ENCODE peak calls at places on chromosome 3, in six cellular contexts. S, Q, D, V, E and T are unnamed samples. For H3K36me3, the result is how much of the 10 kb centered on the place peaks cover.

GRCh38 chr3:133384331-133385027 is 15.4 kb upstream of the BFSP2 start:
- DNase-seq in Q (peak), E (peak), V (peak), S (peak), D (peak), T (peak)

GRCh38 chr3:32414527-32415202 is 23.0 kb downstream of the CMTM7 start:
- DNase-seq in Q (peak), E (no peak), V (peak), S (no peak), D (no peak), T (no peak)

GRCh38 chr3:179098388-179099077 is 26.9 kb upstream of the ZMAT3 start:
- DNase-seq in Q (no peak), D (no peak), V (peak), S (peak), E (no peak), T (no peak)

GRCh38 chr3:56157693-56158092 is 310.6 kb downstream of the ERC2 start:
- DNase-seq in D (no peak), Q (peak), V (peak), E (peak), S (peak), T (no peak)

GRCh38 chr3:153051427-153052095 is 110.5 kb upstream of the RAP2B start:
- DNase-seq in Q (no peak), E (no peak), V (peak), S (peak), D (no peak), T (no peak)

GRCh38 chr3:46853441-46854410 is 9.5 kb downstream of the MYL3 start:
- DNase-seq in D (peak), Q (no peak), S (peak), V (no peak), E (no peak), T (peak)

GRCh38 chr3:61667417-61668213 is 106.2 kb downstream of the PTPRG start:
- DNase-seq in E (no peak), S (peak), V (peak), D (no peak), Q (peak), T (no peak)

GRCh38 chr3:183508818-183509217 is 46.7 kb downstream of the KLHL6 start:
- DNase-seq in E (no peak), S (no peak), D (no peak), V (no peak), Q (no peak), T (no peak)

GRCh38 chr3:28039234-28039633 is 202.2 kb upstream of the CMC1 start:
- DNase-seq in E (no peak), V (no peak), D (no peak), S (no peak), Q (no peak), T (no peak)

GRCh38 chr3:13419356-13420050 is 619 bp downstream of the NUP210 start:
- DNase-seq in Q (peak), D (peak), V (no peak), E (no peak), S (peak), T (peak)

GRCh38 chr3:170171563-170171962 is 10.0 kb downstream of the PHC3 start:
- DNase-seq in E (no peak), D (no peak), V (no peak), Q (peak), S (no peak), T (no peak)

GRCh38 chr3:31639828-31640227 is 107.1 kb downstream of the STT3B start:
- DNase-seq in V (no peak), Q (no peak), D (no peak), S (no peak), E (no peak), T (no peak)

GRCh38 chr3:111765136-111765535 is 93.9 kb upstream of the PHLDB2 start:
- DNase-seq in V (no peak), D (no peak), E (no peak), S (no peak), Q (no peak), T (no peak)

GRCh38 chr3:113275876-113276580 is 64.7 kb downstream of the BOC start:
- DNase-seq in D (peak), E (peak), S (peak), V (peak), Q (peak), T (no peak)

GRCh38 chr3:117433439-117433838 is 723.9 kb downstream of the TUSC7 start:
- DNase-seq in Q (no peak), V (no peak), D (no peak), E (no peak), S (no peak), T (no peak)

GRCh38 chr3:141680620-141681389 is 57.3 kb upstream of the RNF7 start:
- DNase-seq in D (peak), V (peak), E (no peak), S (no peak), Q (no peak), T (no peak)

GRCh38 chr3:12400795-12401194 is 83.5 kb upstream of the TSEN2 start:
- DNase-seq in D (no peak), E (no peak), Q (no peak), S (no peak), V (peak), T (no peak)

GRCh38 chr3:131655076-131655685 is 152.4 kb upstream of the MRPL3 start:
- DNase-seq in S (no peak), D (no peak), Q (no peak), E (no peak), V (no peak), T (no peak)

GRCh38 chr3:197598404-197598980 is 42.7 kb upstream of the BDH1 start:
- DNase-seq in D (no peak), V (no peak), S (no peak), E (no peak), Q (no peak), T (no peak)

GRCh38 chr3:73621388-73621787 is 3.4 kb downstream of the PDZRN3 start:
- DNase-seq in D (no peak), V (no peak), S (no peak), E (no peak), Q (no peak), T (no peak)

GRCh38 chr3:179544981-179545645 is 17.6 kb upstream of the ACTL6A start:
- DNase-seq in V (peak), E (no peak), D (no peak), Q (no peak), S (peak), T (no peak)

GRCh38 chr3:113441051-113441770 is at the start of gene CFAP44:
- DNase-seq in Q (no peak), S (peak), V (peak), D (peak), E (peak), T (peak)

GRCh38 chr3:69785769-69786311 is 46.6 kb downstream of the MITF start:
- DNase-seq in V (no peak), S (no peak), Q (no peak), D (no peak), E (no peak), T (no peak)

GRCh38 chr3:140187648-140188221 is 252.8 kb downstream of the CLSTN2 start:
- DNase-seq in E (no peak), V (no peak), S (no peak), Q (no peak), D (no peak), T (no peak)

GRCh38 chr3:45948409-45948808 is 5.1 kb downstream of the CXCR6 start:
- DNase-seq in V (peak), D (no peak), Q (no peak), S (peak), E (no peak), T (no peak)

GRCh38 chr3:9729419-9729818 is 2.1 kb upstream of the BRPF1 start:
- DNase-seq in V (no peak), E (no peak), Q (no peak), D (no peak), S (no peak), T (no peak)

GRCh38 chr3:10753964-10754363 is 62.1 kb upstream of the SLC6A11 start:
- DNase-seq in E (no peak), V (peak), Q (peak), D (peak), S (peak), T (no peak)

GRCh38 chr3:194275231-194275671 is 75.9 kb downstream of the CPN2 start:
- DNase-seq in S (peak), Q (no peak), V (no peak), D (no peak), E (peak), T (peak)

GRCh38 chr3:149971403-149972075 is 844 bp upstream of the PFN2 start:
- DNase-seq in E (peak), V (no peak), D (no peak), Q (peak), S (no peak), T (peak)

GRCh38 chr3:151196441-151196840 is 6.6 kb downstream of the GPR171 start:
- DNase-seq in Q (no peak), S (no peak), V (no peak), D (no peak), E (no peak), T (no peak)

GRCh38 chr3:99577160-99577559 is 61.2 kb upstream of the COL8A1 start:
- DNase-seq in D (no peak), Q (no peak), S (peak), V (peak), E (no peak), T (no peak)

GRCh38 chr3:61927332-61927731 is 366.0 kb downstream of the PTPRG start:
- DNase-seq in D (peak), S (peak), V (peak), Q (no peak), E (peak), T (no peak)

GRCh38 chr3:126389112-126389791 is 5.5 kb upstream of the CFAP100 start:
- DNase-seq in D (peak), Q (peak), V (peak), S (peak), E (peak), T (peak)

GRCh38 chr3:167109746-167110145 is 270.4 kb downstream of the ZBBX start:
- DNase-seq in D (no peak), V (no peak), Q (no peak), S (no peak), E (no peak), T (no peak)

GRCh38 chr3:621714-622113 is 425.2 kb downstream of the CHL1 start:
- DNase-seq in S (no peak), E (no peak), Q (no peak), V (no peak), D (no peak), T (no peak)

GRCh38 chr3:197465996-197466549 is 89.7 kb downstream of the BDH1 start:
- DNase-seq in Q (no peak), E (no peak), D (no peak), S (no peak), V (peak), T (peak)

GRCh38 chr3:110944782-110945181 is 126.8 kb upstream of the NECTIN3 start:
- DNase-seq in Q (no peak), E (no peak), D (no peak), V (no peak), S (no peak), T (no peak)

GRCh38 chr3:47016934-47017435 is 37.5 kb downstream of the NBEAL2 start:
- DNase-seq in Q (no peak), E (no peak), S (peak), D (no peak), V (peak), T (no peak)

GRCh38 chr3:113035387-113035982 is 44.7 kb downstream of the GTPBP8 start:
- DNase-seq in V (peak), E (peak), D (no peak), Q (peak), S (peak), T (no peak)

GRCh38 chr3:49844464-49845183 is 11.7 kb downstream of the TRAIP start:
- DNase-seq in V (no peak), E (no peak), D (no peak), Q (no peak), S (peak), T (no peak)

GRCh38 chr3:41711656-41712055 is 250.2 kb downstream of the ULK4 start:
- DNase-seq in D (no peak), V (peak), Q (no peak), S (no peak), E (no peak), T (no peak)

GRCh38 chr3:41715376-41715775 is 246.5 kb downstream of the ULK4 start:
- DNase-seq in D (no peak), V (no peak), E (no peak), Q (no peak), S (no peak), T (no peak)

GRCh38 chr3:41708176-41708575 is 253.7 kb downstream of the ULK4 start:
- DNase-seq in S (no peak), E (no peak), Q (no peak), V (no peak), D (no peak), T (no peak)

GRCh38 chr3:41705893-41706292 is 256.0 kb downstream of the ULK4 start:
- DNase-seq in E (no peak), D (no peak), Q (no peak), V (no peak), S (no peak), T (no peak)

DNA sequence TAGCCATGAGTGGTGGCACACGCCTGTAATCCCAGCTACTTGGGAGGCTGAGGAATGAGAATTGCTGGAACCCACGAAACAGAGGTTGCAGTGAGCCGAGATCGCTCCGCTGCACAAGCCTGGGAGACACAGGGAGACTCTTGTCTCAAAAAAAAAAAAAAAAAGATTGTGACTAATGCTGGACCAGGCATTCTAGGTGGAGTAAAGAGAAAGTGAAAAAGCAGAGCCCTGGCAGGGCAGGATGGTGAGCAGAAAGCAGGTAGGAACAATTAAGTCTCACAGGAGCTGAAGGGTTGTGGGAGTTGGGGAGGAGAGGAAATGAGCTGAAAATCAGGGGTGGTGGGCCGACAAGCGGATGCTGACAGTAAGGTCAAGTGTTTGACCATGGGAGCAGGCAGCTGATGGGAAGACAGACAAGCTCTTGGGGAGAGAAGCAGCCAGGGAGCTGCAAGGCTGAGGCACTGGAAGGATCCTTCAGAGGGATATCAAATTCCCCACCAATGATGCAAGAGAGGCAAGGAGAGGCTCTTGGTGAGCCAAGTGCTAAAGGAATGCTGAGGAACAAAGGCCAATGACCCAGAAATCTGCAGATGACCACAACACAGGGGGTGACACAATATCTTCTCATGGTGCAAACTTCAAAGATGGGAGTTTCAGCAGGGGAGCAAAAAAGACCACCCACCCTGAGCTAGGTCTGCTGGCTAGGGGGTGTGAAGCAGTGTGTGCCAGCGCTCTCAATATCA is 251.1 kb downstream of the ULK4 start:
- DNase-seq in S (no peak), Q (no peak), D (no peak), V (peak), E (no peak), T (no peak)
- H3K36me3 ChIP-seq in S (under half), Q (under half), D (under half), V (under half), E (under half), T (under half)

GRCh38 chr3:105653161-105653560 is 215.7 kb downstream of the CBLB start:
- DNase-seq in D (no peak), E (no peak), Q (no peak), S (no peak), V (no peak), T (no peak)
- TF ChIP-seq CTCF in D (no peak), E (no peak), Q (no peak), S (no peak), V (no peak), T (no peak)

GRCh38 chr3:38507120-38507519 is 11.0 kb downstream of the EXOG start:
- DNase-seq in E (no peak), V (no peak), S (no peak), Q (no peak), D (no peak), T (no peak)
- H3K36me3 ChIP-seq in E (half or more), V (under half), S (half or more), Q (under half), D (under half), T (half or more)

GRCh38 chr3:171460226-171461086 is at the start of gene TNIK:
- DNase-seq in S (peak), V (peak), E (peak), D (peak), Q (peak), T (peak)
- TF ChIP-seq CTCF in S (peak), V (peak), E (peak), D (no peak), Q (peak), T (peak)

GRCh38 chr3:188529228-188529627 is 375.3 kb downstream of the LPP start:
- DNase-seq in S (peak), E (no peak), D (no peak), Q (no peak), V (no peak), T (no peak)
- H3K36me3 ChIP-seq in S (under half), E (under half), D (under half), Q (under half), V (under half), T (under half)

DNA sequence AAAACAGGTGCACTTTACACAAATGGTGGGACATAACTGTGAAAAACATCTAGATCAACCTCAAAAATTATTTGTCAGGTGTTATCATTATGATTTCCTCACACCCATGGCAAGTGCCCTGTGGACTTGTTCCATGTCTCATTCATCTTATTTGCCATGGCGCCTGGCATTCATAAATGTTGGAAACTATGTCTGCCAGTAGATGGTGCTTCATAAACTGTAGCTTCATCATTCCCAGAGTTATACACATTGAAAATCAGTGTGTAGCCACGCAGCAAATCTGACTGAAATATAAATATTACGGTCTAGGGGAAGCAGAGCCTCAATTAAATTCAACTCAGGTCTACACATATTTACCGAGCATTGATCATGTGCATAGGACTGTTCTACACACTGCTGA is 90.7 kb downstream of the IMPG2 start:
- DNase-seq in V (peak), E (no peak), S (no peak), Q (no peak), D (no peak), T (no peak)
- TF ChIP-seq CTCF in V (peak), E (peak), S (peak), Q (no peak), D (peak), T (no peak)

GRCh38 chr3:15221574-15222217 is 15.7 kb downstream of the CAPN7 start:
- DNase-seq in D (no peak), Q (no peak), V (no peak), E (no peak), S (no peak), T (no peak)
- H3K36me3 ChIP-seq in D (under half), Q (under half), V (under half), E (half or more), S (half or more), T (half or more)

GRCh38 chr3:134836921-134837320 is 41.9 kb downstream of the EPHB1 start:
- DNase-seq in V (no peak), D (no peak), Q (no peak), S (no peak), E (no peak), T (no peak)

GRCh38 chr3:134839990-134840389 is 44.9 kb downstream of the EPHB1 start:
- DNase-seq in S (no peak), D (peak), Q (peak), V (no peak), E (peak), T (no peak)

GRCh38 chr3:134840459-134840858 is 45.4 kb downstream of the EPHB1 start:
- DNase-seq in D (no peak), S (no peak), V (no peak), Q (no peak), E (no peak), T (no peak)

GRCh38 chr3:134839422-134839821 is 44.4 kb downstream of the EPHB1 start:
- DNase-seq in V (no peak), Q (no peak), D (no peak), E (no peak), S (no peak), T (no peak)

GRCh38 chr3:134838599-134838998 is 43.5 kb downstream of the EPHB1 start:
- DNase-seq in E (no peak), Q (peak), S (no peak), D (no peak), V (no peak), T (no peak)
- TF ChIP-seq CTCF in E (no peak), Q (peak), S (peak), D (no peak), V (no peak), T (peak)